ENCODE peak calls at places on chromosomes 1 and 21, in four cellular contexts. Y, A, I and U are unnamed samples. For H3K36me3, the result is how much of the 10 kb centered on the place peaks cover.

GRCh38 chr1:24896596-24897262 is 33.3 kb downstream of the RUNX3 start:
- DNase-seq in Y (no peak), A (no peak), I (no peak), U (no peak)

GRCh38 chr1:41102208-41102607 is 80.7 kb upstream of the SLFNL1 start:
- DNase-seq in Y (peak), A (no peak), I (peak), U (no peak)

GRCh38 chr1:72221811-72222210 is 60.5 kb downstream of the NEGR1 start:
- DNase-seq in Y (no peak), A (no peak), I (no peak), U (no peak)

GRCh38 chr1:231187556-231187955 is 25.7 kb downstream of the TRIM67 start:
- DNase-seq in Y (no peak), A (no peak), I (no peak), U (peak)

GRCh38 chr1:66250483-66250882 is 283.5 kb upstream of the SGIP1 start:
- DNase-seq in Y (peak), A (no peak), I (no peak), U (no peak)

GRCh38 chr1:90488451-90488850 is 228.7 kb downstream of the BARHL2 start:
- DNase-seq in Y (peak), A (no peak), I (peak), U (no peak)

GRCh38 chr1:51410568-51411460 is 80.5 kb upstream of the TTC39A start:
- DNase-seq in Y (peak), A (no peak), I (peak), U (peak)

GRCh38 chr1:18557621-18558465 is 72.8 kb upstream of the PAX7 start:
- DNase-seq in Y (no peak), A (peak), I (no peak), U (peak)

GRCh38 chr1:11098931-11099309 is 749 bp downstream of the EXOSC10 start:
- DNase-seq in Y (no peak), A (no peak), I (no peak), U (peak)

GRCh38 chr1:112881742-112882127 is 74.3 kb downstream of the SLC16A1 start:
- DNase-seq in Y (no peak), A (no peak), I (peak), U (no peak)

GRCh38 chr1:183472488-183473285 is at the start of gene SMG7:
- DNase-seq in Y (peak), A (no peak), I (peak), U (peak)

GRCh38 chr1:151267760-151268159 is 13.2 kb downstream of the PSMD4 start:
- DNase-seq in Y (no peak), A (no peak), I (peak), U (no peak)

GRCh38 chr1:183993132-183993531 is 44.4 kb downstream of the COLGALT2 start:
- DNase-seq in Y (no peak), A (no peak), I (no peak), U (no peak)

GRCh38 chr1:185654199-185654951 is 79.8 kb upstream of the HMCN1 start:
- DNase-seq in Y (peak), A (no peak), I (peak), U (peak)

GRCh38 chr1:41864471-41865040 is 54.2 kb downstream of the HIVEP3 start:
- DNase-seq in Y (peak), A (no peak), I (peak), U (peak)

GRCh38 chr1:90899263-90899662 is 122.6 kb downstream of the ZNF644 start:
- DNase-seq in Y (no peak), A (no peak), I (no peak), U (no peak)

GRCh38 chr1:39639333-39640130 is at the start of gene HEYL:
- DNase-seq in Y (peak), A (peak), I (peak), U (peak)

GRCh38 chr1:207838156-207839082 is 72.5 kb downstream of the CD34 start:
- DNase-seq in Y (no peak), A (no peak), I (no peak), U (no peak)

GRCh38 chr1:23475641-23476040 is 8.3 kb downstream of the ASAP3 start:
- DNase-seq in Y (peak), A (no peak), I (no peak), U (no peak)

GRCh38 chr1:116724765-116725375 is 29.4 kb upstream of the CD2 start:
- DNase-seq in Y (peak), A (peak), I (peak), U (peak)

GRCh38 chr1:6466023-6466422 is at the start of gene TNFRSF25:
- DNase-seq in Y (no peak), A (no peak), I (no peak), U (peak)

GRCh38 chr1:39509360-39510009 is 18.0 kb downstream of the BMP8A start:
- DNase-seq in Y (no peak), A (no peak), I (peak), U (no peak)

GRCh38 chr1:97038410-97038809 is 316.8 kb downstream of the PTBP2 start:
- DNase-seq in Y (no peak), A (no peak), I (peak), U (no peak)

GRCh38 chr1:93672069-93672468 is 9.6 kb downstream of the BCAR3 start:
- DNase-seq in Y (peak), A (no peak), I (peak), U (no peak)

GRCh38 chr1:180524915-180525695 is 22.7 kb upstream of the ACBD6 start:
- DNase-seq in Y (no peak), A (no peak), I (no peak), U (no peak)

GRCh38 chr21:33278736-33279135 is 12.6 kb downstream of the IL10RB start:
- DNase-seq in Y (no peak), A (no peak), I (peak), U (no peak)

GRCh38 chr1:84260852-84261518 is 40.5 kb upstream of the SAMD13 start:
- DNase-seq in Y (no peak), A (no peak), I (peak), U (no peak)

GRCh38 chr1:104856091-104856490 is 1106.4 kb downstream of the AMY1C start:
- DNase-seq in Y (no peak), A (no peak), I (no peak), U (no peak)

DNA sequence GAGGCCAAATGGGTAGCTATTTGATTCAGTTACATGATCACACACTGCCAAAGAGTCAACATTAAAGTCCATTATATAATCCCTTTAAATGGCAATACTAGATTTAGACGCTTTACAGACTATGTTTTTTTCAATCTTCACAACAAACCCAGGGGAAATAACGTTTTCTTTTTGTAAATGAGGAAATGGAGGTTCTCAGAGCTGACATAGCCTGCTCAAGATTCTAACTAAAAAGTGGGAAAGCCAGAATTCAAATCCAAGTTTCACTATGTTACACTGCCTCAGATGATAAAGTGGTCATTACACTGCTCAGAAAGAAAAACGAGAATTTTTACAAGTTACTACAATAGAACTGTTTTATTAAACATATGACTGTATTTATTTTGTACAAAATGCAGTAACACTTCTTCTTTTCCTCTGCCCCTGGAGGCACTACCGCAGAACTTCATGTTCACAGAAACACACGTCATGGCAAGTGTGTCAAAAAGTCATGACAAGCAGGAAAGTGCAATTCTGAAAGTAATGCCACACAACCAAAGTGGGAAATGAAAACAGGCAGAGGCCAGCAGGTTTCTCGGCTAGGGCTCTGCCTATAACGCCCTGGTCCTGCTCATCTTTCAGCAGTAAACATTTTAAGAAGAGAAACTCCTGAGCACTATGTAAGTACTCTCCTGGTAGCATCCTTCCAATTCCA is 19.0 kb downstream of the THEMIS2 start:
- DNase-seq in Y (no peak), A (no peak), I (no peak), U (no peak)
- H3K36me3 ChIP-seq in Y (under half), A (under half), I (under half), U (under half)

GRCh38 chr1:114075082-114075481 is 78.6 kb downstream of the SYT6 start:
- DNase-seq in Y (no peak), A (no peak), I (no peak), U (no peak)
- H3K27ac ChIP-seq in Y (no peak), A (peak), I (no peak), U (no peak)

GRCh38 chr1:3461934-3462275 is 7.4 kb downstream of the ARHGEF16 start:
- DNase-seq in Y (no peak), A (no peak), I (no peak), U (no peak)
- H2AK5ac ChIP-seq in Y (no peak), A (peak), I (no peak), U (no peak)

GRCh38 chr1:200588698-200589097 is 31.9 kb downstream of the KIF14 start:
- DNase-seq in Y (no peak), A (no peak), I (no peak), U (no peak)

GRCh38 chr1:200590001-200590400 is 30.6 kb downstream of the KIF14 start:
- DNase-seq in Y (no peak), A (no peak), I (no peak), U (no peak)
- H3K36me3 ChIP-seq in Y (under half), A (under half), I (under half), U (under half)

GRCh38 chr21:15430023-15430422 is 299.8 kb upstream of the USP25 start:
- DNase-seq in Y (no peak), A (no peak), I (no peak), U (peak)
- H3K27ac ChIP-seq in Y (no peak), A (no peak), I (no peak), U (no peak)

DNA sequence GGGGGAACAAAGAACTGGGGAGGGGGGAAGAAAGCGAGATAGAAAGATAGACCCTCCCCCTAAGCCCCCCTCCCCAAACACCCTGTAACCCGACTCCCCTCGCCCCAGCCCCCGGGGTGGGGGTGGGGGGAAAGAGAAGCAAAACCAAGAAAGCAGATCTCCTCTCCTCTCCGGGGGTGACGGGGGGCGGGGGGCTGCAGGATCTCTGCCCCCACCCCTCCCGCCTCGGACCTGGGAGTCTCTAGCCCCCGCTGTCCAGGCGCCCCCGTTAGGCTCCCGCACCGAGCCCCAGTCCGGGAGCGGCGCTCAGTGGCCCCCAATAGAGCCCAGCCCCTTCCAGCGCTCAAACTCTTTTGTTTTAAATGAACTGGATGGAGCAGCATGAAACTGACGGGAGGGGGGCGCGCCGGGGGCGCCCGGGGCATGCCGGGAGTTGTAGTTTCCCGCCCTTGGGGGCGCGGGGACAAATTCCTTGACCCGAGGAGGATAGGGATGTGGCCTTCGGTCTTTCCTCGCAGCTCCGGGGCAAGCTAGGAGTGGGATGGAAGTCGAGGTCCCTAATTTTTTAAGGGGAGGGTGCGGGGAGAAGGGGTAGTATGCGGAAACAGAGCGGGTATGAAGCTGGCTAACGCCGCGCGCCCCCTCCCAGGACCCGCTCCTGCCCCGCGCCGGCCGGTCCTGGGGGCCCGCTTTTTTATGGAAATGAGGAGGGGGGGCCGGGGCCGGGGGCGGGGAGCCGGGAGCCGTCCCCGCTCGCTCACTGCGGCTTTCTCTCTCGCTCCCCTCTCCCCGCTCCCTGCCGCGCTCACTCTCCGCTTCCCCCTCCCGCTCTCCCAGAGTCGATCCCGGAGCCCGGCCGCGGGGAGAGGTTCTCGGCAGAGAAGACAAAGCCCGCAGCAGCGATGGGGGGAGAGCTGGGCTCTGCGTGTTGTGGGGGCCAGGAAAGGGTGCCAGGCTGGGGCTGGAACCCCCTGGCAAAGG is at the start of gene MEX3A:
- DNase-seq in Y (peak), A (peak), I (peak), U (peak)
- H2AK5ac ChIP-seq in Y (peak), A (peak), I (peak), U (peak)